ENCODE peak calls at places on chromosomes 12 and 14, in four cellular contexts. One of them, this sample, is unnamed.

GRCh38 chr12:64107776-64108175 is 114.3 kb downstream of the KICS2 start:
- DNase-seq in dorsolateral prefrontal cortex: no peak
- DNase-seq in stomach: no peak
- DNase-seq in right cardiac atrium: no peak
- DNase-seq in this sample: no peak

GRCh38 chr14:54475911-54476310 is 12.9 kb downstream of the GMFB start:
- DNase-seq in dorsolateral prefrontal cortex: no peak
- DNase-seq in stomach: no peak
- DNase-seq in right cardiac atrium: no peak
- DNase-seq in this sample: no peak

GRCh38 chr12:96103067-96103650 is 67.8 kb upstream of the LTA4H start:
- DNase-seq in stomach: no peak
- DNase-seq in dorsolateral prefrontal cortex: no peak
- DNase-seq in right cardiac atrium: peak; percentile 65
- DNase-seq in this sample: no peak

GRCh38 chr14:104281768-104282301 is 143.4 kb downstream of the KIF26A start:
- DNase-seq in dorsolateral prefrontal cortex: peak; percentile 26
- DNase-seq in stomach: peak; percentile 21
- DNase-seq in right cardiac atrium: peak; percentile 52
- DNase-seq in this sample: no peak

GRCh38 chr14:38203929-38204716 is 3.6 kb upstream of the SSTR1 start:
- DNase-seq in dorsolateral prefrontal cortex: no peak
- DNase-seq in right cardiac atrium: no peak
- DNase-seq in stomach: no peak
- DNase-seq in this sample: no peak

GRCh38 chr12:46108721-46109120 is 118.3 kb upstream of the SCAF11 start:
- DNase-seq in stomach: no peak
- DNase-seq in dorsolateral prefrontal cortex: no peak
- DNase-seq in right cardiac atrium: no peak
- DNase-seq in this sample: no peak

GRCh38 chr12:83320350-83320749 is 633.6 kb downstream of the TMTC2 start:
- DNase-seq in stomach: no peak
- DNase-seq in right cardiac atrium: no peak
- DNase-seq in dorsolateral prefrontal cortex: no peak
- DNase-seq in this sample: no peak

GRCh38 chr14:70358631-70359030 is 852 bp downstream of the COX16 start:
- DNase-seq in stomach: no peak
- DNase-seq in right cardiac atrium: no peak
- DNase-seq in dorsolateral prefrontal cortex: no peak
- DNase-seq in this sample: no peak

GRCh38 chr12:110354172-110354780 is 49.2 kb downstream of the ANAPC7 start:
- DNase-seq in right cardiac atrium: no peak
- DNase-seq in dorsolateral prefrontal cortex: no peak
- DNase-seq in stomach: no peak
- DNase-seq in this sample: no peak

GRCh38 chr12:108338915-108339657 is at the start of gene CMKLR1:
- DNase-seq in stomach: no peak
- DNase-seq in right cardiac atrium: peak; percentile 91
- DNase-seq in dorsolateral prefrontal cortex: no peak
- DNase-seq in this sample: no peak
- H3K4me3 ChIP-seq in stomach: peak within 1 kb of the TSS; percentile 16
- H3K4me3 ChIP-seq in right cardiac atrium: peak within 1 kb of the TSS; percentile 40
- H3K4me3 ChIP-seq in dorsolateral prefrontal cortex: peak within 1 kb of the TSS; percentile 50
- H3K4me3 ChIP-seq in this sample: no peak within 1 kb of the TSS

GRCh38 chr12:98595152-98595988 is 1.9 kb downstream of the SLC25A3 start:
- DNase-seq in stomach: no peak
- DNase-seq in right cardiac atrium: no peak
- DNase-seq in dorsolateral prefrontal cortex: no peak
- DNase-seq in this sample: peak; percentile 64
- H3K4me3 ChIP-seq in stomach: peak overlapping the region; percentile 86
- H3K4me3 ChIP-seq in right cardiac atrium: peak overlapping the region; percentile 82
- H3K4me3 ChIP-seq in dorsolateral prefrontal cortex: peak overlapping the region; percentile 94
- H3K4me3 ChIP-seq in this sample: peak overlapping the region; percentile 99

GRCh38 chr14:74217672-74218448 is 21.4 kb upstream of the VSX2 start:
- DNase-seq in dorsolateral prefrontal cortex: peak; percentile 72
- DNase-seq in right cardiac atrium: peak; percentile 90
- DNase-seq in stomach: peak; percentile 77
- DNase-seq in this sample: peak; percentile 46
- H3K4me3 ChIP-seq in dorsolateral prefrontal cortex: peak overlapping the region; percentile 54
- H3K4me3 ChIP-seq in right cardiac atrium: no peak overlapping the region
- H3K4me3 ChIP-seq in stomach: peak overlapping the region; percentile 19
- H3K4me3 ChIP-seq in this sample: peak overlapping the region; percentile 16

DNA sequence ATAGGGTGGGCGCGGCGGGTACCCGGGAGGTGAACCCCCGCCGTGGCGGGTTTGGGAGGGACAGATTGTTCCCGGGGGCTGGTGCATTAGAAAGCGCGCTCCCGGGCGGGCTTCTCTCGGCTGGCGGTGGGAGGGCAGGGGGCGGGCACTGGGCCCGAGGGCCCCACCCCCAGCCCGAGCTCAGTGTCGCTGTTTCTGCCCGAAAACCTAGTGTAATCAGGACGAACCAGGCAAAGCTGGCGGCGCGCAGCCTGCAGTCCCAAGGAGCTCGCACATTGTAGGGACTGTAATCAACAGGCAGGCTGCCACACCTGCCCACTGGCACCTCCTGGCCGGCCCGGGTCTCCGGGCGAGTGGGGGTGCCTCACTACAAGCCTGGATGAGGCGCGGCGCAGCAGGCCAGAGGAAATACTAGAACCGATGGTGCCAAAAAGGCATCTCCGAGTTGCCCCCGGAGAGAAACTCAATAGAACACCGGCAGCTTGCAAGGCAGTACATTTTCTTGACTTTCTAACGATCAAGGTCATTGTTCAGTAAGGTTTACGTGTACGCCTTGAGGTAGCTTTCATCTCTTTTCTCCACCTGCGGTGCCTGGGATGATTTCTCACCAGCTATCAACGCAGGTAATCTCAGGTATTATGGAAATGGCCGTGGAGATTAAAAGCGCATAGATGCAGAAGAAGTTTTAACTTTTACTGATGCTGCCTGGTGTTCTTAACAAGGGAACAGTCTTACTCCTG is 845 bp upstream of the SPTB start:
- DNase-seq in dorsolateral prefrontal cortex: peak; percentile 70
- DNase-seq in right cardiac atrium: peak; percentile 80
- DNase-seq in stomach: peak; percentile 46
- DNase-seq in this sample: peak; percentile 35
- H3K4me3 ChIP-seq in dorsolateral prefrontal cortex: peak overlapping the region; percentile 75
- H3K4me3 ChIP-seq in right cardiac atrium: peak overlapping the region; percentile 72
- H3K4me3 ChIP-seq in stomach: peak overlapping the region; percentile 82
- H3K4me3 ChIP-seq in this sample: peak overlapping the region; percentile 61

DNA sequence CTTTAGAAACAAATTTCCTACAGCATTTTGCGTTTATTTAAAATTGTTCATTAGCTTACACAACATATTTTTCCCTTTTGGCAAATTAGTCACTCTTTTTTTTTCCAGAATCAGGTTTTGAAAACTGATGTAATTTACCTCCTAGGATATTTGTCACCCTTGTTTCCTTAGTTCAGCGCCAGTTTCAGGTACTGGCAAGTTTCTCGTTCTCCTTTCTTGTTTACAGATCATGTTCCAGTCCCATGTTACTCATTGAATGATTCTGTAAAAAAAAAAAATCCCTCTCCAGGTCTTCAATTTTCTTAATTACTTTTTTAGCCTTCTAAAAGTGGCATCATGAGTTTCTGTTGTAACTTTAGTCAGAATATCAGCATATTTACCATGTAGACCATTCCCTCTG is 2.7 kb downstream of the PPP4R4 start:
- DNase-seq in dorsolateral prefrontal cortex: no peak
- DNase-seq in right cardiac atrium: no peak
- DNase-seq in stomach: no peak
- DNase-seq in this sample: no peak
- H3K4me3 ChIP-seq in dorsolateral prefrontal cortex: no peak overlapping the region
- H3K4me3 ChIP-seq in right cardiac atrium: no peak overlapping the region
- H3K4me3 ChIP-seq in stomach: no peak overlapping the region
- H3K4me3 ChIP-seq in this sample: no peak overlapping the region

DNA sequence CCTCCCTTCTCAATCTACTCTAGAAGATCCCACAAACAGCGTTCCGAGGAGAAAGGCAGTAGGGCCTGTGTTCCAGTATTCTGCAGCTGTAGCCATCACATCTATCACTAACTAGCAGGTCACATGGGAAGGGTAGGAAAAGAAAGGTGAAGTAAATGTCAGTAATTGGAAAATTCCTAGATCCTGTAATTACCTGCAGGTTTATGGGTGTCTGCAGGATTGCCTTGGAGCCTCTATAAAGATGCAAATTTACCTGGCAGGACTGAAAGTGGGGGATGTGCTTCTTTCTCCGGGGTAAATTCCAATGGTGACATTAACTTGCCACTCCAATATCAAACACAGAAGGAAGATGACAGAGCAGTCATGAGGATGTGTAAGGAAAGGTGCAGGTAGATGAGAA is 77.8 kb downstream of the FERMT2 start:
- DNase-seq in stomach: no peak
- DNase-seq in right cardiac atrium: no peak
- DNase-seq in dorsolateral prefrontal cortex: no peak
- DNase-seq in this sample: no peak
- H3K4me3 ChIP-seq in stomach: no peak overlapping the region
- H3K4me3 ChIP-seq in right cardiac atrium: no peak overlapping the region
- H3K4me3 ChIP-seq in dorsolateral prefrontal cortex: no peak overlapping the region
- H3K4me3 ChIP-seq in this sample: no peak overlapping the region

DNA sequence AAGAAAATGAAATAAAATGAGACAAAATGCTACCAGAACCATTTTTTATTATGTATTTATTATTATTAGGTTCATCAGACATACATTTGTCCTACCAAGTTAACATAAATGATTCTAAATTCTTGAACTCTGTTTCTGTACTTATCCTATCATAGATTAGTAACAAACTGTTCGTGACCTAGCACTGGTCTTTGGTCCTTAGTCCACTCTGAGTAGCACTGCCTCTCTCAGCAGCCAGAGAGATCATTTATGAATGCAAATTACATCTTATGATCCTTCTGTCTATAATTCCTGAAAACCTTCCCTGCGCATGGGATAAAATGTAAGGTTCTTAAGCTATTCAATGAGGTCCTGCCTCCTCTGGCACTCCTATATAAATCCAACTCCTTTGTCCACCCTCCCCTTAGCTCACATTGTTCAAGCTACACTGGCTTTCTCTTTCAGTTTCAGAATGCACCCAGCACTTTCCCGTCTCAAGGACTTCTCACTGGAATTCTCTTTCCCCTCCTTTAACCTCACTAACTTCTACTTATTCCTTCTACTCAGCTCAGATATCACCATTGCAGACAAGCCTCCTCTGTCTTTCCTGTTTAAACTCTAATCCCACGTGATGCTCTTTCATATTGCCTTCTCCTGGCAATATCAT is 17.1 kb downstream of the PDZRN4 start:
- DNase-seq in right cardiac atrium: no peak
- DNase-seq in dorsolateral prefrontal cortex: no peak
- DNase-seq in stomach: no peak
- DNase-seq in this sample: no peak
- H3K4me3 ChIP-seq in right cardiac atrium: peak overlapping the region; percentile 47
- H3K4me3 ChIP-seq in dorsolateral prefrontal cortex: peak overlapping the region; percentile 52
- H3K4me3 ChIP-seq in stomach: peak overlapping the region; percentile 5
- H3K4me3 ChIP-seq in this sample: no peak overlapping the region